ENCODE peak calls at places on chromosomes 2 and 18, in seven cellular contexts. F, S, T, D, N, M and W are unnamed samples.

GRCh38 chr2:54801422-54801821 is 78.0 kb downstream of the EML6 start:
- DNase-seq in F (no peak), S (no peak), T (no peak), D (no peak), N (no peak), M (no peak), W (no peak)

GRCh38 chr2:149715005-149715592 is 127.5 kb upstream of the MMADHC start:
- DNase-seq in F (no peak), S (peak), T (peak), D (no peak), N (no peak), M (no peak), W (no peak)

GRCh38 chr2:45748239-45748638 is 96.8 kb downstream of the PRKCE start:
- DNase-seq in F (no peak), S (no peak), T (peak), D (no peak), N (no peak), M (no peak), W (no peak)

GRCh38 chr2:9091819-9092218 is 88.3 kb upstream of the MBOAT2 start:
- DNase-seq in F (no peak), S (no peak), T (no peak), D (no peak), N (no peak), M (no peak), W (no peak)

GRCh38 chr18:46297621-46298020 is 193.4 kb downstream of the HAUS1 start:
- DNase-seq in F (no peak), S (no peak), T (no peak), D (no peak), N (no peak), M (no peak), W (no peak)

GRCh38 chr2:28387082-28387960 is 5.3 kb upstream of the FOSL2 start:
- DNase-seq in F (no peak), S (no peak), T (peak), D (no peak), N (no peak), M (no peak), W (no peak)

GRCh38 chr2:37652199-37652640 is 19.2 kb downstream of the CDC42EP3 start:
- DNase-seq in F (no peak), S (peak), T (peak), D (no peak), N (no peak), M (no peak), W (no peak)

GRCh38 chr18:3040183-3040582 is 27.2 kb upstream of the LPIN2 start:
- DNase-seq in F (no peak), S (no peak), T (no peak), D (no peak), N (no peak), M (no peak), W (no peak)

GRCh38 chr2:220660277-220661155 is 911.6 kb downstream of the EPHA4 start:
- DNase-seq in F (no peak), S (no peak), T (no peak), D (no peak), N (no peak), M (no peak), W (no peak)

GRCh38 chr2:54471221-54471711 is 15.1 kb downstream of the SPTBN1 start:
- DNase-seq in F (no peak), S (peak), T (peak), D (no peak), N (no peak), M (no peak), W (no peak)

GRCh38 chr2:226641008-226641407 is 158.6 kb downstream of the IRS1 start:
- DNase-seq in F (no peak), S (no peak), T (no peak), D (no peak), N (no peak), M (no peak), W (no peak)

GRCh38 chr18:50559750-50560680 is at the start of gene MAPK4:
- DNase-seq in F (peak), S (no peak), T (peak), D (peak), N (peak), M (peak), W (peak)

GRCh38 chr2:223465793-223466192 is 136.4 kb downstream of the SCG2 start:
- DNase-seq in F (peak), S (peak), T (peak), D (peak), N (no peak), M (no peak), W (no peak)

DNA sequence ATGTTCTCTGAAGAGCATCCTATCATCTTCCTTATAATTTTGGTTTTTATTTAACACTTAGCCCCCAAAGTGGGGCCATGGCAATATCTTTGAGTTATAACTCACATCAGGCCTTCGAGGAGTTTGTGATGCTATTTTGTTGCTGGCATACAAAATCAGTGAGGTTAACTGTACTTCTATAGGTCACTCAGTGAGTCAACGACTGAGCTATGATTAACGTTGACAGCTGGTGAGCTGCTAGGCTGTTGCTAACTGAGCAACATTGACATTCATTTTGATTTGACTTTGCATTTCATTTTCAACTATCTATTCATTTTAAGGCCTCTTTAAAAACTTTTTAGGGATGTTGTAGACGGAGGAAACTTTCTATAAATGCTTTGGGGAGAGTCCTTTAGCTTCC is 50.0 kb downstream of the GPD2 start:
- DNase-seq in F (no peak), S (peak), T (peak), D (no peak), N (no peak), M (no peak), W (no peak)
- TF ChIP-seq CTCF in F (no peak), S (no peak), T (no peak), D (no peak), N (no peak), M (no peak), W (no peak)

GRCh38 chr2:189175869-189176431 is 3.6 kb downstream of the COL5A2 start:
- DNase-seq in F (no peak), S (no peak), T (no peak), D (no peak), N (no peak), M (no peak), W (no peak)

GRCh38 chr2:189177441-189177840 is 2.1 kb downstream of the COL5A2 start:
- DNase-seq in F (no peak), S (no peak), T (no peak), D (no peak), N (no peak), M (no peak), W (no peak)

GRCh38 chr2:189178726-189179606 is 595 bp downstream of the COL5A2 start:
- DNase-seq in F (peak), S (peak), T (peak), D (peak), N (no peak), M (no peak), W (no peak)

GRCh38 chr2:189179607-189179979 is at the start of gene COL5A2:
- DNase-seq in F (no peak), S (peak), T (peak), D (peak), N (no peak), M (no peak), W (no peak)

DNA sequence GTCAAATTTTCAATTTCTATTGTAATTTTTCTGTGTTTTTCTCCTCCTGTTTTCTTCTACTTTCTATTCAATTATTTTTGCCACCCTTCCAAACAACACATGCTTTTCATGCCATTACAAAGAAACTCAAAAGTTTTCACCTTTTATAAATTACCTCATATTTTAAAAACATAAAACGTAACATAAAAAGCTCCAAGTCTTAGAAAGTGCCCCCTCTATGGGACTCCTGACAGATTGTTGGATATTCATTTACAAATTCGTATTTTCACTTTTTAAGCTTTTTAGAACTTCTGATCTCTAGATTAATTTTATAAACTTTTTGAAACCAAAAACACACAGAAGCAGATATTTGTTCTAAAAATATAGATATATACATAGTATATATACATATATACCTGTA is 1.6 kb downstream of the COL5A2 start:
- DNase-seq in F (no peak), S (peak), T (peak), D (no peak), N (no peak), M (no peak), W (no peak)
- TF ChIP-seq CTCF in F (peak), S (peak), T (peak), D (no peak), N (peak), M (peak), W (no peak)

GRCh38 chr18:8538935-8539334 is 70.3 kb upstream of the RAB12 start:
- DNase-seq in F (no peak), S (no peak), T (no peak), D (no peak), N (no peak), M (no peak), W (no peak)
- TF ChIP-seq CTCF in F (no peak), S (no peak), T (no peak), D (no peak), N (no peak), M (no peak), W (no peak)

GRCh38 chr2:111667542-111668273 is 216.3 kb downstream of the ANAPC1 start:
- DNase-seq in F (no peak), S (peak), T (peak), D (no peak), N (no peak), M (peak), W (no peak)
- TF ChIP-seq CTCF in F (peak), S (peak), T (peak), D (no peak), N (no peak), M (no peak), W (peak)

DNA sequence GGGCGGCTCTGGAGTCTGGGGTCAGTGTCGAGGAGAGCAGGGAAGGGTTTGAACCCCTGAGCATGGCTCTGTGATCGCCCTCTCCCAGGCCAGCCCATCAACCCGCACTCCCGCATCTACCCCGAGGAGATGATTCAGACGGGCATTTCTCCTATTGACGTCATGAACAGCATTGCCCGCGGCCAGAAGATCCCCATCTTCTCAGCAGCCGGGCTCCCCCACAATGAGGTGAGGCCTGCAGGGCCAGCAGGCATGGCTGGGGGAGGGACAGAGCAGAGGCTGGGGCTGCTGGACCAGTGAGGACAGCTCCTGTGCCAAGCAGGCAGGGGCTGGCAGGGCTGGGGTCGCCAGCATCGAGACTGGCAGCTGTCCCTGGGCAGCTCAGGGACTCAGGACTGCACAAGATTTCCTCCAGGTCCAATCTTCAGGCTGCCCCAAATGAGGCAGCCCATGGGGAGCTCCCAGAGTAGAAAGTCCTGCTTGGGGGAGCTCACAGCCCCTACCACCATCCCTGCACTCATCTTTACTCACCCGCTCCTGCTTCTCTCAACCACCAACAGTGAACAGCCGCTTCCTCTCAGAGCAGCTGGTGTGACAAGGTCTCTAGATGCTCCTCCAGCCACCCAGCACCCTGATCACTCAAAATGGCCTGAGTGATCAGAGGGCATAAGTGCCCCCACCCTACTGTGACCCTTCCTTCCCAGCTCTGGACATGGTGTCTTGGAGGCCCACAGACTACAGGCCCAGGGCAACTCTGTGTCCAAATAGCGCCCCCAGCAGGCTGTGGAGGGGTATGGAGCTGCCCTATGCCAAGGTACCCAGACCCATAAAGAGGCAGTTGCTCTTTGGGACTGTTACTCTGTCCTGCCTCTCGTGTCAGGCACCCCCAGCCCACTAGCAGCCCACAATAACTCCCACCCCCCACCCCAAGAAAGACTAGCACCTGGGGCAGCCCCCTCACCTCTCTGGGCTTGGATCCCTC is 18.3 kb upstream of the ANKRD53 start:
- DNase-seq in F (no peak), S (no peak), T (no peak), D (no peak), N (no peak), M (peak), W (peak)
- TF ChIP-seq CTCF in F (no peak), S (no peak), T (no peak), D (no peak), N (peak), M (peak), W (no peak)

GRCh38 chr2:241665731-241666440 is 20.7 kb downstream of the DTYMK start:
- DNase-seq in F (no peak), S (no peak), T (no peak), D (no peak), N (no peak), M (no peak), W (no peak)
- TF ChIP-seq CTCF in F (no peak), S (no peak), T (no peak), D (no peak), N (no peak), M (no peak), W (no peak)